ENCODE peak calls at places on chromosomes 12 and 14, in six cellular contexts. One of them, this sample, is unnamed.

GRCh38 chr14:24095196-24096068 is 1.3 kb downstream of the PCK2 start:
- DNase-seq in RWPE1: no peak
- DNase-seq in cardiac muscle cell: peak; percentile 50
- DNase-seq in neural crest cell: no peak
- DNase-seq in left lung: peak; percentile 84
- DNase-seq in NCI-H2081: no peak
- DNase-seq in this sample: peak; percentile 52

GRCh38 chr14:70330596-70330995 is 28.9 kb downstream of the COX16 start:
- DNase-seq in left lung: no peak
- DNase-seq in neural crest cell: no peak
- DNase-seq in cardiac muscle cell: no peak
- DNase-seq in NCI-H2081: no peak
- DNase-seq in RWPE1: no peak
- DNase-seq in this sample: no peak

GRCh38 chr12:75938189-75938588 is 93.4 kb downstream of the PHLDA1 start:
- DNase-seq in left lung: no peak
- DNase-seq in RWPE1: no peak
- DNase-seq in cardiac muscle cell: no peak
- DNase-seq in neural crest cell: no peak
- DNase-seq in NCI-H2081: no peak
- DNase-seq in this sample: no peak

GRCh38 chr12:132323171-132324010 is 6.0 kb downstream of the GALNT9 start:
- DNase-seq in NCI-H2081: no peak
- DNase-seq in neural crest cell: no peak
- DNase-seq in RWPE1: no peak
- DNase-seq in cardiac muscle cell: peak; percentile 15
- DNase-seq in left lung: peak; percentile 74
- DNase-seq in this sample: no peak

GRCh38 chr12:20011200-20011599 is 357.1 kb upstream of the PDE3A start:
- DNase-seq in NCI-H2081: no peak
- DNase-seq in RWPE1: no peak
- DNase-seq in neural crest cell: no peak
- DNase-seq in cardiac muscle cell: peak; percentile 47
- DNase-seq in left lung: no peak
- DNase-seq in this sample: no peak

GRCh38 chr12:62865860-62866407 is 69.0 kb downstream of the PPM1H start:
- DNase-seq in RWPE1: no peak
- DNase-seq in left lung: no peak
- DNase-seq in neural crest cell: no peak
- DNase-seq in cardiac muscle cell: no peak
- DNase-seq in NCI-H2081: no peak
- DNase-seq in this sample: no peak

GRCh38 chr12:40616383-40616900 is 75.8 kb upstream of the CNTN1 start:
- DNase-seq in neural crest cell: no peak
- DNase-seq in NCI-H2081: no peak
- DNase-seq in RWPE1: no peak
- DNase-seq in cardiac muscle cell: no peak
- DNase-seq in left lung: no peak
- DNase-seq in this sample: no peak

GRCh38 chr12:122862872-122863701 is 27.8 kb downstream of the HIP1R start:
- DNase-seq in left lung: peak; percentile 84
- DNase-seq in NCI-H2081: peak; percentile 51
- DNase-seq in cardiac muscle cell: no peak
- DNase-seq in RWPE1: no peak
- DNase-seq in neural crest cell: no peak
- DNase-seq in this sample: no peak

GRCh38 chr14:74697543-74697942 is 15.3 kb downstream of the AREL1 start:
- DNase-seq in NCI-H2081: no peak
- DNase-seq in left lung: no peak
- DNase-seq in neural crest cell: no peak
- DNase-seq in RWPE1: no peak
- DNase-seq in cardiac muscle cell: peak; percentile 8
- DNase-seq in this sample: no peak

GRCh38 chr14:60648934-60649814 is at the start of gene SIX1:
- DNase-seq in RWPE1: peak; percentile 94
- DNase-seq in cardiac muscle cell: peak; percentile 91
- DNase-seq in NCI-H2081: peak; percentile 89
- DNase-seq in left lung: peak; percentile 87
- DNase-seq in neural crest cell: no peak
- DNase-seq in this sample: peak; percentile 58

GRCh38 chr12:113244015-113244983 is 23.0 kb downstream of the TPCN1 start:
- DNase-seq in neural crest cell: no peak
- DNase-seq in left lung: no peak
- DNase-seq in NCI-H2081: peak; percentile 20
- DNase-seq in cardiac muscle cell: peak; percentile 62
- DNase-seq in RWPE1: peak; percentile 37
- DNase-seq in this sample: peak; percentile 95

GRCh38 chr12:104958946-104959841 is 1.1 kb upstream of the SLC41A2 start:
- DNase-seq in RWPE1: peak; percentile 44
- DNase-seq in NCI-H2081: no peak
- DNase-seq in left lung: no peak
- DNase-seq in neural crest cell: no peak
- DNase-seq in cardiac muscle cell: peak; percentile 47
- DNase-seq in this sample: peak; percentile 38

GRCh38 chr12:31260840-31261239 is 65.1 kb downstream of the SINHCAF start:
- DNase-seq in neural crest cell: no peak
- DNase-seq in cardiac muscle cell: no peak
- DNase-seq in RWPE1: no peak
- DNase-seq in left lung: no peak
- DNase-seq in NCI-H2081: no peak
- DNase-seq in this sample: peak; percentile 31

GRCh38 chr12:84161296-84161695 is 751.3 kb downstream of the SLC6A15 start:
- DNase-seq in cardiac muscle cell: no peak
- DNase-seq in neural crest cell: no peak
- DNase-seq in left lung: no peak
- DNase-seq in NCI-H2081: no peak
- DNase-seq in RWPE1: no peak
- DNase-seq in this sample: no peak

GRCh38 chr12:131829351-131829794 is 1.2 kb downstream of the MMP17 start:
- DNase-seq in neural crest cell: no peak
- DNase-seq in RWPE1: no peak
- DNase-seq in cardiac muscle cell: peak; percentile 29
- DNase-seq in NCI-H2081: no peak
- DNase-seq in left lung: peak; percentile 87
- DNase-seq in this sample: peak; percentile 84